ENCODE peak calls at places on chromosomes 2 and 18, in seven cellular contexts. F is M059J, S is hepatocyte, Q is RCC 7860, U is DND-41, V is H7, G is non-pigmented ciliary epithelial cell. Z is an unnamed sample.

GRCh38 chr2:224807153-224807964 is 91.2 kb upstream of the CCDC195 start:
- DNase-seq in F (no peak), S (no peak), Q (no peak), U (no peak), V (no peak), G (no peak), Z (peak; percentile 73)

GRCh38 chr2:16176971-16177480 is 236.7 kb downstream of the MYCN start:
- DNase-seq in F (no peak), S (no peak), Q (no peak), U (no peak), V (no peak), G (no peak), Z (no peak)

GRCh38 chr18:48788378-48788777 is 162.4 kb downstream of the SMAD7 start:
- DNase-seq in F (no peak), S (no peak), Q (no peak), U (no peak), V (no peak), G (no peak), Z (no peak)

GRCh38 chr2:112166801-112167499 is 28.8 kb downstream of the FBLN7 start:
- DNase-seq in F (no peak), S (no peak), Q (no peak), U (no peak), V (no peak), G (no peak), Z (no peak)

GRCh38 chr2:45892236-45892701 is 240.8 kb downstream of the PRKCE start:
- DNase-seq in F (peak; percentile 27), S (no peak), Q (no peak), U (no peak), V (no peak), G (no peak), Z (no peak)

GRCh38 chr2:238505119-238505891 is 78.6 kb downstream of the ASB1 start:
- DNase-seq in F (peak; percentile 3), S (no peak), Q (peak; percentile 23), U (no peak), V (no peak), G (no peak), Z (no peak)

GRCh38 chr2:120772261-120772660 is 36.6 kb downstream of the GLI2 start:
- DNase-seq in F (no peak), S (no peak), Q (no peak), U (no peak), V (peak; percentile 53), G (no peak), Z (no peak)

GRCh38 chr2:166610180-166610919 is 116.3 kb upstream of the SCN7A start:
- DNase-seq in F (no peak), S (no peak), Q (no peak), U (no peak), V (peak; percentile 63), G (no peak), Z (no peak)

GRCh38 chr2:74527741-74528140 is 1.7 kb upstream of the DQX1 start:
- DNase-seq in F (no peak), S (no peak), Q (no peak), U (no peak), V (no peak), G (no peak), Z (no peak)

GRCh38 chr2:239590995-239591915 is 190.4 kb upstream of the HDAC4 start:
- DNase-seq in F (no peak), S (no peak), Q (no peak), U (no peak), V (no peak), G (no peak), Z (no peak)

GRCh38 chr2:170238776-170239175 is 60.8 kb downstream of the MYO3B start:
- DNase-seq in F (no peak), S (no peak), Q (no peak), U (no peak), V (no peak), G (no peak), Z (no peak)

GRCh38 chr2:29114514-29114840 is 738 bp upstream of the CLIP4 start:
- DNase-seq in F (no peak), S (peak; percentile 24), Q (no peak), U (no peak), V (no peak), G (no peak), Z (no peak)

GRCh38 chr2:184765048-184765881 is 166.9 kb downstream of the ZNF804A start:
- DNase-seq in F (peak; percentile 10), S (no peak), Q (no peak), U (no peak), V (no peak), G (no peak), Z (no peak)

GRCh38 chr2:170845343-170845742 is 28.7 kb downstream of the GAD1 start:
- DNase-seq in F (no peak), S (no peak), Q (no peak), U (peak; percentile 18), V (peak; percentile 46), G (no peak), Z (no peak)

GRCh38 chr2:21424375-21424774 is 300.6 kb downstream of the TDRD15 start:
- DNase-seq in F (no peak), S (no peak), Q (no peak), U (no peak), V (no peak), G (no peak), Z (no peak)

GRCh38 chr2:70919672-70920366 is 15.9 kb upstream of the ATP6V1B1 start:
- DNase-seq in F (peak; percentile 71), S (peak; percentile 85), Q (peak; percentile 31), U (peak; percentile 63), V (peak; percentile 89), G (peak; percentile 18), Z (peak; percentile 60)

GRCh38 chr2:101493074-101493473 is 18.2 kb upstream of the RFX8 start:
- DNase-seq in F (no peak), S (peak; percentile 45), Q (no peak), U (no peak), V (no peak), G (no peak), Z (no peak)

GRCh38 chr2:163662141-163662780 is 73.5 kb downstream of the FIGN start:
- DNase-seq in F (peak; percentile 84), S (no peak), Q (peak; percentile 61), U (no peak), V (no peak), G (no peak), Z (no peak)

GRCh38 chr2:118464546-118464945 is 376.3 kb downstream of the INSIG2 start:
- DNase-seq in F (no peak), S (no peak), Q (no peak), U (no peak), V (no peak), G (no peak), Z (no peak)

GRCh38 chr18:74316257-74317180 is 880 bp downstream of the C18orf63 start:
- DNase-seq in F (peak; percentile 92), S (no peak), Q (peak; percentile 85), U (no peak), V (no peak), G (no peak), Z (peak; percentile 32)

GRCh38 chr2:159177357-159177756 is 109.1 kb downstream of the WDSUB1 start:
- DNase-seq in F (no peak), S (no peak), Q (no peak), U (no peak), V (no peak), G (no peak), Z (no peak)

GRCh38 chr2:239654266-239654665 is 253.4 kb upstream of the HDAC4 start:
- DNase-seq in F (no peak), S (no peak), Q (no peak), U (no peak), V (no peak), G (no peak), Z (no peak)

GRCh38 chr2:2859164-2859563 is 518.5 kb downstream of the EIPR1 start:
- DNase-seq in F (no peak), S (no peak), Q (no peak), U (no peak), V (no peak), G (no peak), Z (no peak)

GRCh38 chr2:158228943-158229508 is 127.3 kb downstream of the UPP2 start:
- DNase-seq in F (no peak), S (no peak), Q (no peak), U (no peak), V (no peak), G (no peak), Z (no peak)

GRCh38 chr2:212537311-212538155 is 1.1 kb downstream of the ERBB4 start:
- DNase-seq in F (peak; percentile 19), S (peak; percentile 22), Q (no peak), U (no peak), V (peak; percentile 61), G (no peak), Z (no peak)

GRCh38 chr2:175734679-175735078 is 267.4 kb downstream of the LNPK start:
- DNase-seq in F (no peak), S (no peak), Q (no peak), U (no peak), V (no peak), G (no peak), Z (no peak)

GRCh38 chr18:13067966-13068365 is 76.8 kb downstream of the CEP192 start:
- DNase-seq in F (no peak), S (no peak), Q (no peak), U (no peak), V (no peak), G (no peak), Z (no peak)

Z was measured in mammary epithelial cell.